ENCODE peak calls at places on chromosomes 11 and 22, in seven cellular contexts. M, P, G, Q, S, N and O are unnamed samples.

GRCh38 chr11:106021181-106021966 is 666 bp downstream of the MSANTD4 start:
- DNase-seq in P (no peak), Q (no peak), N (peak), M (no peak), S (no peak), G (no peak), O (no peak)

GRCh38 chr22:17083811-17084540 is 824 bp upstream of the IL17RA start:
- DNase-seq in P (no peak), N (peak), G (no peak), S (no peak), M (no peak), Q (no peak), O (peak)

GRCh38 chr22:38067028-38067415 is 9.8 kb downstream of the PICK1 start:
- DNase-seq in G (no peak), S (no peak), P (no peak), N (no peak), M (no peak), Q (no peak), O (no peak)

GRCh38 chr11:118091690-118092089 is 4.9 kb upstream of the SMIM35 start:
- DNase-seq in P (no peak), M (no peak), S (no peak), Q (no peak), N (no peak), G (no peak), O (no peak)

GRCh38 chr11:110091995-110092576 is 1.1 kb upstream of the ZC3H12C start:
- DNase-seq in M (no peak), N (peak), G (no peak), Q (no peak), S (no peak), P (no peak), O (no peak)

GRCh38 chr11:115919341-115920086 is 415.3 kb upstream of the CADM1 start:
- DNase-seq in Q (no peak), P (no peak), S (no peak), N (no peak), M (no peak), G (no peak), O (no peak)

GRCh38 chr11:86274503-86274902 is 27.5 kb upstream of the HIKESHI start:
- DNase-seq in N (no peak), G (no peak), P (no peak), M (no peak), S (no peak), Q (peak), O (no peak)

GRCh38 chr11:93524868-93525267 is 18.3 kb downstream of the SMCO4 start:
- DNase-seq in N (no peak), G (no peak), P (no peak), Q (no peak), M (no peak), S (no peak), O (no peak)

GRCh38 chr11:63508009-63508408 is 2.1 kb downstream of the LGALS12 start:
- DNase-seq in M (no peak), S (peak), Q (peak), N (peak), P (no peak), G (no peak), O (no peak)

GRCh38 chr22:37103151-37103550 is 6.4 kb downstream of the TMPRSS6 start:
- DNase-seq in N (no peak), S (no peak), G (no peak), P (no peak), Q (no peak), M (no peak), O (no peak)

GRCh38 chr11:65111537-65112225 is at the start of gene TM7SF2:
- DNase-seq in P (peak), Q (peak), M (peak), S (peak), G (peak), N (peak), O (peak)

GRCh38 chr22:21735198-21736083 is at the start of gene YPEL1:
- DNase-seq in M (peak), G (peak), P (peak), N (peak), Q (peak), S (peak), O (peak)

GRCh38 chr11:32148824-32149223 is 58.0 kb downstream of the RCN1 start:
- DNase-seq in Q (no peak), N (peak), M (no peak), S (no peak), P (no peak), G (no peak), O (no peak)

GRCh38 chr22:31227186-31227585 is 15.1 kb downstream of the LIMK2 start:
- DNase-seq in S (no peak), P (no peak), M (no peak), G (no peak), N (no peak), Q (no peak), O (no peak)

GRCh38 chr11:44972746-44973435 is 22.2 kb upstream of the TP53I11 start:
- DNase-seq in G (no peak), M (no peak), S (no peak), N (peak), Q (no peak), P (no peak), O (no peak)

GRCh38 chr22:25759825-25760231 is 17.8 kb downstream of the MYO18B start:
- DNase-seq in P (no peak), N (peak), Q (no peak), M (no peak), S (peak), G (no peak), O (no peak)

GRCh38 chr11:61484541-61484940 is 24.0 kb upstream of the LRRC10B start:
- DNase-seq in G (no peak), Q (no peak), S (no peak), P (no peak), M (no peak), N (no peak), O (no peak)

GRCh38 chr11:134742228-134742612 is 330.2 kb upstream of the B3GAT1 start:
- DNase-seq in Q (no peak), G (no peak), S (no peak), M (no peak), N (no peak), P (peak), O (no peak)

GRCh38 chr22:38843201-38843715 is 570 bp downstream of the NPTXR start:
- DNase-seq in N (peak), S (peak), M (peak), P (no peak), G (peak), Q (peak), O (no peak)

GRCh38 chr11:70536051-70536877 is 137.9 kb downstream of the CTTN start:
- DNase-seq in Q (peak), S (no peak), P (no peak), N (no peak), G (no peak), M (no peak), O (no peak)

GRCh38 chr22:41263704-41264103 is 22.3 kb downstream of the RANGAP1 start:
- DNase-seq in M (no peak), Q (no peak), S (no peak), P (no peak), G (no peak), N (peak), O (no peak)

GRCh38 chr11:1178201-1178885 is 20.6 kb downstream of the MUC5AC start:
- DNase-seq in S (no peak), M (no peak), Q (no peak), G (no peak), N (no peak), P (no peak), O (no peak)

GRCh38 chr11:79440451-79441158 is at the start of gene TENM4:
- DNase-seq in N (peak), Q (peak), M (no peak), G (peak), P (no peak), S (peak), O (peak)

GRCh38 chr11:35419713-35420333 is 465 bp upstream of the SLC1A2 start:
- DNase-seq in S (no peak), Q (peak), P (no peak), M (no peak), N (peak), G (no peak), O (no peak)

GRCh38 chr11:65560555-65561418 is 2.6 kb upstream of the LTBP3 start:
- DNase-seq in M (no peak), G (peak), P (no peak), Q (peak), N (peak), S (no peak), O (peak)

GRCh38 chr22:40605676-40606250 is 30.8 kb downstream of the MRTFA start:
- DNase-seq in G (no peak), Q (no peak), P (no peak), N (peak), S (no peak), M (no peak), O (no peak)

GRCh38 chr11:120303004-120303637 is 22.0 kb upstream of the TLCD5 start:
- DNase-seq in M (peak), N (peak), P (no peak), Q (peak), S (peak), G (peak), O (peak)

GRCh38 chr11:67276821-67277230 is 10.6 kb downstream of the GRK2 start:
- DNase-seq in G (no peak), N (peak), M (no peak), Q (no peak), P (peak), S (peak), O (peak)

GRCh38 chr11:111795333-111795985 is 29.3 kb upstream of the PPP2R1B start:
- DNase-seq in P (no peak), Q (no peak), M (no peak), G (no peak), N (peak), S (no peak), O (no peak)

GRCh38 chr11:11580012-11580411 is 41.8 kb downstream of the GALNT18 start:
- DNase-seq in N (no peak), P (no peak), G (no peak), Q (no peak), M (no peak), S (no peak), O (no peak)

GRCh38 chr11:112728716-112729115 is 232.5 kb upstream of the NCAM1 start:
- DNase-seq in M (no peak), N (no peak), Q (no peak), S (no peak), G (no peak), P (no peak), O (no peak)

GRCh38 chr11:125426818-125427528 is 69.1 kb downstream of the FEZ1 start:
- DNase-seq in G (no peak), S (no peak), P (peak), M (no peak), Q (no peak), N (no peak), O (no peak)

GRCh38 chr22:31987180-31987579 is 42.8 kb downstream of the YWHAH start:
- DNase-seq in S (no peak), M (no peak), Q (no peak), N (no peak), P (no peak), G (no peak), O (no peak)